ENCODE peak calls at places on chromosomes 3 and 15, in five cellular contexts. Y is CD8-positive, alpha-beta memory T cell; J is neural progenitor cell; G is left ventricle myocardium inferior; W is AG10803. Z is an unnamed sample.

GRCh38 chr3:155441026-155441425 is 147.5 kb upstream of the STRIT1 start:
- DNase-seq in J (no peak), Y (no peak), G (no peak), W (no peak), Z (no peak)

GRCh38 chr15:97748576-97748975 is 211.9 kb upstream of the ARRDC4 start:
- DNase-seq in G (no peak), J (peak; percentile 31), Y (no peak), W (no peak), Z (no peak)

GRCh38 chr3:40585381-40586016 is 60.7 kb downstream of the ZNF621 start:
- DNase-seq in W (no peak), G (no peak), J (peak; percentile 13), Y (no peak), Z (no peak)

GRCh38 chr15:63196846-63197245 is 7.4 kb downstream of the RAB8B start:
- DNase-seq in Y (no peak), G (no peak), J (no peak), W (no peak), Z (no peak)

GRCh38 chr3:191283400-191283799 is 45.8 kb upstream of the CCDC50 start:
- DNase-seq in W (no peak), J (no peak), Y (no peak), G (no peak), Z (no peak)

GRCh38 chr3:55485208-55485791 is 1.8 kb downstream of the WNT5A start:
- DNase-seq in J (peak; percentile 94), G (peak; percentile 75), Y (no peak), W (peak; percentile 86), Z (peak; percentile 94)

GRCh38 chr3:9422712-9423424 is 25.5 kb downstream of the SETD5 start:
- DNase-seq in J (peak; percentile 59), G (peak; percentile 38), W (peak; percentile 98), Y (peak; percentile 40), Z (peak; percentile 46)

GRCh38 chr3:114553949-114554593 is 260.2 kb downstream of the TIGIT start:
- DNase-seq in J (no peak), W (no peak), Y (no peak), G (no peak), Z (no peak)

GRCh38 chr3:76044601-76045600 is 259.6 kb upstream of the ZNF717 start:
- DNase-seq in J (peak; percentile 54), G (no peak), W (peak; percentile 21), Y (no peak), Z (no peak)

GRCh38 chr15:51105430-51106016 is 10.8 kb upstream of the TNFAIP8L3 start:
- DNase-seq in J (no peak), G (no peak), W (no peak), Y (no peak), Z (no peak)

GRCh38 chr3:141065841-141066592 is 14.9 kb downstream of the SPSB4 start:
- DNase-seq in J (no peak), Y (no peak), W (no peak), G (no peak), Z (peak; percentile 14)

GRCh38 chr15:74451322-74451721 is 9.6 kb downstream of the UBL7 start:
- DNase-seq in Y (no peak), J (no peak), W (no peak), G (no peak), Z (peak; percentile 2)

GRCh38 chr15:26201177-26201858 is 338.2 kb upstream of the ATP10A start:
- DNase-seq in Y (no peak), J (peak; percentile 12), W (no peak), G (no peak), Z (peak; percentile 38)

GRCh38 chr3:190429681-190430080 is 20.0 kb downstream of the TMEM207 start:
- DNase-seq in Y (no peak), W (peak; percentile 36), G (no peak), J (no peak), Z (no peak)

GRCh38 chr15:34355241-34355640 is 11.8 kb downstream of the LPCAT4 start:
- DNase-seq in Y (no peak), J (no peak), W (no peak), G (no peak), Z (no peak)

GRCh38 chr3:111954228-111954990 is 24.4 kb upstream of the ABHD10 start:
- DNase-seq in Y (no peak), W (peak; percentile 93), G (no peak), J (no peak), Z (no peak)

GRCh38 chr15:55649058-55649423 is 60.9 kb upstream of the PYGO1 start:
- DNase-seq in Y (no peak), J (no peak), W (peak; percentile 73), G (no peak), Z (no peak)

GRCh38 chr15:91664224-91664836 is 189.2 kb upstream of the SLCO3A1 start:
- DNase-seq in W (no peak), J (no peak), G (no peak), Y (no peak), Z (no peak)

GRCh38 chr3:26068890-26069289 is 279.0 kb downstream of the OXSM start:
- DNase-seq in W (no peak), Y (no peak), G (peak; percentile 48), J (no peak), Z (no peak)

GRCh38 chr15:90004252-90004651 is 3.1 kb downstream of the ZNF710 start:
- DNase-seq in J (peak; percentile 58), W (no peak), Y (no peak), G (no peak), Z (no peak)

GRCh38 chr3:187136347-187136746 is 2.9 kb downstream of the RPL39L start:
- DNase-seq in Y (no peak), G (no peak), J (no peak), W (no peak), Z (no peak)

GRCh38 chr3:178291971-178292370 is 244.3 kb upstream of the KCNMB2 start:
- DNase-seq in J (no peak), W (peak; percentile 45), Y (no peak), G (no peak), Z (no peak)

GRCh38 chr3:69784854-69785523 is 45.7 kb downstream of the MITF start:
- DNase-seq in W (peak; percentile 74), J (no peak), Y (no peak), G (peak; percentile 71), Z (no peak)

GRCh38 chr3:127221062-127222035 is 28.4 kb downstream of the PRR23E start:
- DNase-seq in G (no peak), J (no peak), W (no peak), Y (no peak), Z (peak; percentile 23)

GRCh38 chr3:31448035-31448881 is 84.5 kb upstream of the STT3B start:
- DNase-seq in G (no peak), J (peak; percentile 48), W (no peak), Y (peak; percentile 17), Z (peak; percentile 60)

GRCh38 chr15:98776607-98777281 is 128.4 kb downstream of the IGF1R start:
- DNase-seq in Y (peak; percentile 26), G (peak; percentile 42), J (no peak), W (peak; percentile 85), Z (no peak)

GRCh38 chr3:141126661-141127343 is 75.7 kb downstream of the SPSB4 start:
- DNase-seq in Y (no peak), W (no peak), G (no peak), J (peak; percentile 1), Z (no peak)

GRCh38 chr3:37628711-37629301 is 232.9 kb upstream of the CTDSPL start:
- DNase-seq in G (no peak), Y (no peak), W (peak; percentile 54), J (no peak), Z (no peak)

GRCh38 chr3:46996689-46997452 is 17.4 kb downstream of the NBEAL2 start:
- DNase-seq in G (no peak), W (no peak), Y (no peak), J (no peak), Z (no peak)

GRCh38 chr3:124685481-124685880 is 44.8 kb upstream of the UMPS start:
- DNase-seq in Y (no peak), J (no peak), W (peak; percentile 24), G (no peak), Z (no peak)

GRCh38 chr3:183537295-183537730 is 18.2 kb downstream of the KLHL6 start:
- DNase-seq in G (peak; percentile 22), J (no peak), W (peak; percentile 84), Y (no peak), Z (no peak)

GRCh38 chr3:64259646-64260045 is 34.4 kb upstream of the PRICKLE2 start:
- DNase-seq in J (no peak), G (no peak), W (peak; percentile 89), Y (no peak), Z (no peak)

DNA sequence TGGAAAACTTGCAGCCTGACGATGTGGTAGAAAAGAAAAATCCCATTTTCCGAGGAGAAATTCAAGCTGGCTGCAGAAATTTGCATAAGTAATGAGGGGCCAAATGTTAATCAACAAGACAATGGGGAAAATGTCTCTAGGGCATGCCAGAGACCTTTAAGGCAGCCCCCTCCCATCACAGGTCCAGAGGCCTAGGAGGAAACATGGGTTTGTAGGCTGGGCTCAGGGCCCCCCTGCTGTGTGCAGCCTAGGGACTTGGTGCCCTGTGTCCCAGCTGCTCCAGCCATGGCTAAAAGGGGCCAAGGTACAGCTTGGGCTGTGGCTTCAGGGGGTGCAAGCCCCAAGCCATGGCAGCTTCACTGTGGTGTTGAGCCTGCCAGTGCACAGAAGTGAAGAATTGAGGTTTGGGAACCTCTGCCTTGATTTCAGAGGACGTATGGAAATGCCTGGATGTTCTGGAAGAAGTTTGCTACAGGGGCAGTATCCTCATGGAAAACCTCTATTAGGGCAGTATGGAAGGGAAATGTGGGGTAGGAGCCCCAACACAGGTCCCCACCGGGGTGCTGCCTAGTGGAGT is 75.9 kb upstream of the CADPS start:
- DNase-seq in J (no peak), Y (no peak), G (no peak), W (no peak), Z (no peak)
- H3K4me3 ChIP-seq in J (no peak overlapping the region), Y (no peak overlapping the region), G (no peak overlapping the region), W (no peak overlapping the region), Z (peak overlapping the region; percentile 16)

GRCh38 chr3:132368515-132368914 is 48.8 kb upstream of the DNAJC13 start:
- DNase-seq in W (no peak), J (no peak), Y (no peak), G (no peak), Z (no peak)
- H3K4me3 ChIP-seq in W (no peak overlapping the region), J (no peak overlapping the region), Y (no peak overlapping the region), G (no peak overlapping the region), Z (no peak overlapping the region)

DNA sequence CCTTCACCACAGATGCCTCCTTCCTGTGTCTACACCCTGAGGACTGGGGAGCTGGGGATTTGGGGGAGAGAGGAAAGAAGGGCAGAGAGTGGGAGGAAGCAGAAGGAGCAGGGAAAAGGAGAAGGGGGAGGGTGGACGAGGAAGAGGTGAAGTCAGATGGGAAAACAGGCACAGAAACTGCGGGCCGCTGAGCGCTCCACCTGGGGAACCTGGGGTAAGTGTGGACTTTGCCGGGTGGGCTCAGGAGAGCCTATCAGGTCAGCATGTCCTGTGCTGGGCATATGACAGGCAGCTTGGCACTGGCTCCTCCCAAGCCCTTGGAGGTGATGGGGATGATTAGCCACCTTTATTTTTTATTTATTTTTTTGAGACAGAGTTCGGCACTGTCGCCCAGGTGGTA is 62.6 kb downstream of the CORO2B start:
- DNase-seq in J (no peak), G (no peak), W (no peak), Y (no peak), Z (no peak)
- H3K4me3 ChIP-seq in J (no peak overlapping the region), G (no peak overlapping the region), W (no peak overlapping the region), Y (no peak overlapping the region), Z (no peak overlapping the region)

DNA sequence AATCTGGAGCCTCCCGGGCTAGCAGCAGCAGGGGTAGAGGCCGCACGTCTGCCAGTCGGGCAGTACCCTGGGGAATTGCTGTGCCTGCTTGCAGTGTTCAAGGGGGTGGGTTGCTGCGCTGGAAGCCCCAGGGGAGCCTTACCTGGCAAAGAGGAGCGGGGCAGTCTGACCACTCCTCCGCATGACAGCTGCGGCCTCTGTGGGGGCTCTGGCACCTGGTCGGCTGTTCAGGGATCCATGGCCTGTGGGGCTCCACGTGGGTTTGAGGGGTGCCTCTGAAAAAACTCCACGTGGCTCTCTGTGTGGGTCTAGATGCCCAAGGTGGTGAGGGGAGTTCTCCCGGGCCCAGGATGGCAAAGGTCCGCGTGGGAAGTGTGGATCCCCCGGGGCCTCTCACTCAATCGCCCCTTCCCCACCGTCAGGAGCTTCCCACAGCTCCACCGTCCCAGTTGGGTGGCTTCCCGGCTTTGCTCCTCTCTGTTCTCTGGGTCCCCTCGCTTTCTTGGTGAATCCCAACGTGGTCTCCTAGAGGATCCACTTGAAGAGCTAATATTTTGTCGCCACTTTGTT is 184.5 kb downstream of the EFHB start:
- DNase-seq in J (no peak), G (no peak), Y (no peak), W (no peak), Z (no peak)
- H3K4me3 ChIP-seq in J (no peak overlapping the region), G (no peak overlapping the region), Y (no peak overlapping the region), W (no peak overlapping the region), Z (no peak overlapping the region)

Z was measured in H7.